ENCODE peak calls at places on chromosome 4, in four cellular contexts. One of them, this sample, is unnamed.

GRCh38 chr4:169159614-169160013 is 111.1 kb downstream of the SH3RF1 start:
- DNase-seq in GM13977: no peak
- DNase-seq in progenitor cell of endocrine pancreas: no peak
- DNase-seq in heart right ventricle: no peak
- DNase-seq in this sample: peak; percentile 45

GRCh38 chr4:103936653-103937145 is 216.9 kb upstream of the TACR3 start:
- DNase-seq in GM13977: no peak
- DNase-seq in progenitor cell of endocrine pancreas: no peak
- DNase-seq in heart right ventricle: no peak
- DNase-seq in this sample: no peak

GRCh38 chr4:162015090-162015489 is 148.7 kb downstream of the FSTL5 start:
- DNase-seq in GM13977: no peak
- DNase-seq in progenitor cell of endocrine pancreas: no peak
- DNase-seq in heart right ventricle: no peak
- DNase-seq in this sample: no peak

GRCh38 chr4:47104986-47105385 is 73.6 kb downstream of the GABRB1 start:
- DNase-seq in GM13977: no peak
- DNase-seq in progenitor cell of endocrine pancreas: no peak
- DNase-seq in heart right ventricle: no peak
- DNase-seq in this sample: no peak

GRCh38 chr4:43456383-43456782 is 563.9 kb downstream of the GRXCR1 start:
- DNase-seq in GM13977: no peak
- DNase-seq in progenitor cell of endocrine pancreas: no peak
- DNase-seq in heart right ventricle: no peak
- DNase-seq in this sample: peak; percentile 27

GRCh38 chr4:40328383-40328782 is 6.8 kb upstream of the CHRNA9 start:
- DNase-seq in GM13977: no peak
- DNase-seq in progenitor cell of endocrine pancreas: no peak
- DNase-seq in heart right ventricle: no peak
- DNase-seq in this sample: no peak

GRCh38 chr4:159674241-159674640 is 571.4 kb downstream of the RAPGEF2 start:
- DNase-seq in GM13977: no peak
- DNase-seq in progenitor cell of endocrine pancreas: no peak
- DNase-seq in heart right ventricle: no peak
- DNase-seq in this sample: no peak

GRCh38 chr4:79650217-79650616 is 242.2 kb upstream of the GK2 start:
- DNase-seq in GM13977: no peak
- DNase-seq in progenitor cell of endocrine pancreas: no peak
- DNase-seq in heart right ventricle: no peak
- DNase-seq in this sample: no peak

GRCh38 chr4:52704133-52704532 is 45.0 kb upstream of the USP46 start:
- DNase-seq in GM13977: no peak
- DNase-seq in progenitor cell of endocrine pancreas: no peak
- DNase-seq in heart right ventricle: no peak
- DNase-seq in this sample: no peak

GRCh38 chr4:143381171-143382118 is 44.8 kb downstream of the GAB1 start:
- DNase-seq in GM13977: no peak
- DNase-seq in progenitor cell of endocrine pancreas: no peak
- DNase-seq in heart right ventricle: peak; percentile 75
- DNase-seq in this sample: peak; percentile 78

GRCh38 chr4:182201871-182202270 is 41.3 kb upstream of the TENM3 start:
- DNase-seq in GM13977: no peak
- DNase-seq in progenitor cell of endocrine pancreas: no peak
- DNase-seq in heart right ventricle: no peak
- DNase-seq in this sample: no peak

GRCh38 chr4:89125901-89126435 is 14.6 kb downstream of the TIGD2 start:
- DNase-seq in GM13977: no peak
- DNase-seq in progenitor cell of endocrine pancreas: no peak
- DNase-seq in heart right ventricle: no peak
- DNase-seq in this sample: no peak

GRCh38 chr4:39464886-39465501 is 6.1 kb downstream of the LIAS start:
- DNase-seq in GM13977: peak; percentile 36
- DNase-seq in progenitor cell of endocrine pancreas: no peak
- DNase-seq in heart right ventricle: no peak
- DNase-seq in this sample: peak; percentile 79

GRCh38 chr4:152780267-152780811 is 585 bp downstream of the ARFIP1 start:
- DNase-seq in GM13977: no peak
- DNase-seq in progenitor cell of endocrine pancreas: no peak
- DNase-seq in heart right ventricle: no peak
- DNase-seq in this sample: peak; percentile 49

GRCh38 chr4:160450861-160451260 is 1348.0 kb downstream of the RAPGEF2 start:
- DNase-seq in GM13977: no peak
- DNase-seq in progenitor cell of endocrine pancreas: no peak
- DNase-seq in heart right ventricle: no peak
- DNase-seq in this sample: no peak

GRCh38 chr4:1231637-1232360 is 17.1 kb downstream of the CTBP1 start:
- DNase-seq in GM13977: no peak
- DNase-seq in progenitor cell of endocrine pancreas: no peak
- DNase-seq in heart right ventricle: peak; percentile 8
- DNase-seq in this sample: no peak

GRCh38 chr4:2829321-2829932 is 14.2 kb upstream of the ADD1 start:
- DNase-seq in GM13977: no peak
- DNase-seq in progenitor cell of endocrine pancreas: no peak
- DNase-seq in heart right ventricle: no peak
- DNase-seq in this sample: no peak

GRCh38 chr4:186144596-186145569 is 40.4 kb downstream of the FAM149A start:
- DNase-seq in GM13977: peak; percentile 61
- DNase-seq in progenitor cell of endocrine pancreas: peak; percentile 54
- DNase-seq in heart right ventricle: peak; percentile 73
- DNase-seq in this sample: no peak

GRCh38 chr4:109887071-109887470 is 25.6 kb upstream of the EGF start:
- DNase-seq in GM13977: no peak
- DNase-seq in progenitor cell of endocrine pancreas: no peak
- DNase-seq in heart right ventricle: no peak
- DNase-seq in this sample: no peak

GRCh38 chr4:89152972-89153371 is 41.6 kb downstream of the TIGD2 start:
- DNase-seq in GM13977: no peak
- DNase-seq in progenitor cell of endocrine pancreas: no peak
- DNase-seq in heart right ventricle: no peak
- DNase-seq in this sample: no peak

GRCh38 chr4:8171941-8172924 is 13.6 kb upstream of the ABLIM2 start:
- DNase-seq in GM13977: peak; percentile 78
- DNase-seq in progenitor cell of endocrine pancreas: no peak
- DNase-seq in heart right ventricle: no peak
- DNase-seq in this sample: no peak

GRCh38 chr4:121112530-121112929 is 40.2 kb upstream of the NDNF start:
- DNase-seq in GM13977: no peak
- DNase-seq in progenitor cell of endocrine pancreas: no peak
- DNase-seq in heart right ventricle: no peak
- DNase-seq in this sample: no peak

GRCh38 chr4:183100827-183101226 is 1.8 kb downstream of the WWC2 start:
- DNase-seq in GM13977: no peak
- DNase-seq in progenitor cell of endocrine pancreas: no peak
- DNase-seq in heart right ventricle: no peak
- DNase-seq in this sample: no peak

GRCh38 chr4:107740950-107741701 is 21.1 kb upstream of the PAPSS1 start:
- DNase-seq in GM13977: no peak
- DNase-seq in progenitor cell of endocrine pancreas: no peak
- DNase-seq in heart right ventricle: peak; percentile 36
- DNase-seq in this sample: peak; percentile 80

GRCh38 chr4:150493846-150494245 is 88.1 kb upstream of the MAB21L2 start:
- DNase-seq in GM13977: no peak
- DNase-seq in progenitor cell of endocrine pancreas: no peak
- DNase-seq in heart right ventricle: no peak
- DNase-seq in this sample: no peak

GRCh38 chr4:136412708-136413107 is 1119.6 kb downstream of the PCDH18 start:
- DNase-seq in GM13977: no peak
- DNase-seq in progenitor cell of endocrine pancreas: no peak
- DNase-seq in heart right ventricle: no peak
- DNase-seq in this sample: no peak

GRCh38 chr4:102758241-102758871 is 2.4 kb downstream of the MANBA start:
- DNase-seq in GM13977: no peak
- DNase-seq in progenitor cell of endocrine pancreas: no peak
- DNase-seq in heart right ventricle: no peak
- DNase-seq in this sample: no peak

GRCh38 chr4:102761902-102762301 is 1.1 kb upstream of the MANBA start:
- DNase-seq in GM13977: no peak
- DNase-seq in progenitor cell of endocrine pancreas: no peak
- DNase-seq in heart right ventricle: no peak
- DNase-seq in this sample: no peak

GRCh38 chr4:102759835-102760644 is 728 bp downstream of the MANBA start:
- DNase-seq in GM13977: peak; percentile 62
- DNase-seq in progenitor cell of endocrine pancreas: no peak
- DNase-seq in heart right ventricle: no peak
- DNase-seq in this sample: peak; percentile 50

GRCh38 chr4:102761478-102761790 is 666 bp upstream of the MANBA start:
- DNase-seq in GM13977: no peak
- DNase-seq in progenitor cell of endocrine pancreas: no peak
- DNase-seq in heart right ventricle: no peak
- DNase-seq in this sample: no peak

DNA sequence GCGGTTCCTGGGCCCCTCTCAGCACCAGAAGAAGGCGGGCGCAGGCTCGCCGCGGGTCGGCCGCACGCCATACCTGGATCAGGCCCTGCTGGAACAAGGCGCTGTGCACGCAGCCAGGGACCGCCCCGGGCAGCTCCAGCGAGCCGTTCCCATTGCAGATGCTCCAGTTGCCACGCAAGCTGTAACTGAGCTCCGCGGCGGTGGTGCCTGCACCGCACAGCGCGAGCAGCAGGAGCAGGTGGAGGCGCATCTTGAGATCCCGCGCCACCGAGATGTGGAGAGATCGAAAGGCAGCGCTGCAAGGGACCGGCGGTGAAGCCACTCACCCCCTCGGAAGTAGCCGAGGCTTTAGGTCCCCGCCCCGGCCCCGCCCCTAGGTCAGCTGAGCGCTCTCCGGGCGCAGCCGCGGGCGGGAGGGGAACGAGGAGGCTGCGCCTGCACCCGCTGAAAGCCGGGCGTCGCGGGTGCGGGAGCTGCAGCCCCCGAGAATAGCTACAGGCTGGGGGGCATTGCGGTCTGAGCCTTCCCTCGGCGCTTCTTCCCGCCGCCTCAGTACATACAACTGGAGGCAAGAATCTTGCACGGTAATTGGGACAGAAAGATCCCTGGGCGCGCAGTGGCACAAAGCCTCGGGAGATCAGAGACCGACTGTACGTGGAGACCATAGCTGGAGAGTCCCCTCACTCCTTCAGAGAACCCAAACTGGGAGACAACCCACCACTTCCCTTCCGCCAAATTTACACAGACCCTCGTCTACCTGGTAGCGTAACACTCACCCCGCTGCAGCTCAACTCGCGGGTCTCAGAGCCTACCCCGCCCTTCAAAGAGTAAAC is at the start of gene MANBA:
- DNase-seq in GM13977: peak; percentile 95
- DNase-seq in progenitor cell of endocrine pancreas: peak; percentile 63
- DNase-seq in heart right ventricle: peak; percentile 86
- DNase-seq in this sample: peak; percentile 59
- TF ChIP-seq CTCF in GM13977: no peak
- TF ChIP-seq CTCF in progenitor cell of endocrine pancreas: no peak
- TF ChIP-seq CTCF in heart right ventricle: no peak
- TF ChIP-seq CTCF in this sample: no peak

DNA sequence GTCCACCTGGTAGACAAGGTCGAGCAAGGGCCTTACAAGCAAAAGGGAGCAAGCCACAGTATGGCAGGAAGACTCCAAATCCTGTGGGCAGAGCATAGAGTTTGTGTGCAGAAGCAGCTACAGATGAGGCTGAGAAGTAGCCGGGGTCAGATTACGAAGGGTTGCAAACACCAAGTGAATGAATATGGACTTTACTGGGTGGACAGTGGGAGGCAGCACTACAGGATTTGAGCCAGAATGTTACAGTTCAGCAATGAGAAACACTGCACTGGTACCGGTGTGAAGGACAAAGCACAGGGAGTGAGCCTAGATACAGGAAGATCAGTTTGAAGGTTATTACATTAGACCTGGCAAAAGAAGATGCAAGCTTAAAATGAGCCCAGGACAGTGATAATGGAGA is 46.1 kb upstream of the HOPX start:
- DNase-seq in GM13977: no peak
- DNase-seq in progenitor cell of endocrine pancreas: no peak
- DNase-seq in heart right ventricle: no peak
- DNase-seq in this sample: no peak
- TF ChIP-seq CTCF in GM13977: no peak
- TF ChIP-seq CTCF in progenitor cell of endocrine pancreas: no peak
- TF ChIP-seq CTCF in heart right ventricle: no peak
- TF ChIP-seq CTCF in this sample: no peak

DNA sequence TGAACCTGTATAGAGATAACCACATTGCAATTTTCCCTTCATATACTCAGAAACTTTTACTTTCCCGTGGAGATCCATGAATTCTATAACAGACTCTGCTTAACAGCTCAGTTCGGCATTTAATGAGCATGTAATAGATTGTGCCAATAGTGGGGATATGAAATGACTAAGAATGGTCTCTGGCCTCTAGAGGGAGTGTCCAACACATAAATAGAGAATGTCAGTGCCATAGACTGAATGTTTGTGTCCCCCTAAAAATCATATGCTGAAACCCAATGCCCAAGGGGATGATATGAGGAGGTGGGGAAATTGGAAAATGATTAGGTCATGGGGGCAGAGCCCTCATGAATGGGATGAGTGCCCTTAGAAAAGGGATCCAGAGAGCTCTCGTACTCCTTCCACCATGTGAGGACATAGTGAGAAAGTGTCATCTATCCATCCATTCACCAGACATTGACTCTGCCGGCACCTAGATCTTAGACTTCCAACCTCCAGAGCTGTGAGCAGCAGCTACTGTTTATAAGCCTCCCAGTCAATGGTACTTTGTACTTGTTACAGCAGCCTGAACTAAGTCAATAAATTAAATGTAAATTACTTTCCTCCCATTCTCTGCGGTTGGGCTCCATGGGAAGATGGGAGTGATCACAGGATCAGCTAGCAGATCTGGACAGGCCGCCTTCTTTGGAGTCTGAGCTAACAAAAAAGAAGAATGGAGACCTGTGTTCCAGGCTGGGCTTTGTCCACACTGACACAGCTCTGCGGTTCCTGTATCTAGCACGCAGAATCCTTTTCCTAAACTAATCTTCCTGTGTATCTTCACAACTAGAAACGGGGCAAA is 28.1 kb upstream of the HPSE start:
- DNase-seq in GM13977: no peak
- DNase-seq in progenitor cell of endocrine pancreas: no peak
- DNase-seq in heart right ventricle: no peak
- DNase-seq in this sample: peak; percentile 43
- TF ChIP-seq CTCF in GM13977: peak; percentile 42
- TF ChIP-seq CTCF in progenitor cell of endocrine pancreas: peak; percentile 27
- TF ChIP-seq CTCF in heart right ventricle: no peak
- TF ChIP-seq CTCF in this sample: peak; percentile 76

GRCh38 chr4:38166082-38166481 is 205.9 kb downstream of the PTTG2 start:
- DNase-seq in GM13977: no peak
- DNase-seq in progenitor cell of endocrine pancreas: no peak
- DNase-seq in heart right ventricle: no peak
- DNase-seq in this sample: no peak
- TF ChIP-seq CTCF in GM13977: peak; percentile 6
- TF ChIP-seq CTCF in progenitor cell of endocrine pancreas: no peak
- TF ChIP-seq CTCF in heart right ventricle: no peak
- TF ChIP-seq CTCF in this sample: no peak

GRCh38 chr4:7151668-7152227 is 40.6 kb upstream of the SORCS2 start:
- DNase-seq in GM13977: no peak
- DNase-seq in progenitor cell of endocrine pancreas: no peak
- DNase-seq in heart right ventricle: no peak
- DNase-seq in this sample: no peak
- TF ChIP-seq CTCF in GM13977: no peak
- TF ChIP-seq CTCF in progenitor cell of endocrine pancreas: no peak
- TF ChIP-seq CTCF in heart right ventricle: no peak
- TF ChIP-seq CTCF in this sample: peak; percentile 59